ENCODE peak calls at places on chromosome 3, in eight cellular contexts. One of them, this sample, is unnamed.

GRCh38 chr3:114624676-114625181 is 330.9 kb downstream of the TIGIT start:
- DNase-seq in brain microvascular endothelial cell: peak
- DNase-seq in endothelial cell: no peak
- DNase-seq in OCI-LY7: no peak
- DNase-seq in fibroblast of mammary gland: peak
- DNase-seq in AG09309: peak
- DNase-seq in tibial artery: peak
- DNase-seq in heart left ventricle: peak
- DNase-seq in this sample: peak

GRCh38 chr3:104526901-104527401 is 839.8 kb upstream of the ALCAM start:
- DNase-seq in AG09309: no peak
- DNase-seq in tibial artery: no peak
- DNase-seq in fibroblast of mammary gland: no peak
- DNase-seq in heart left ventricle: no peak
- DNase-seq in endothelial cell: no peak
- DNase-seq in OCI-LY7: peak
- DNase-seq in brain microvascular endothelial cell: no peak
- DNase-seq in this sample: no peak

GRCh38 chr3:165159760-165160421 is 36.3 kb downstream of the SLITRK3 start:
- DNase-seq in AG09309: no peak
- DNase-seq in brain microvascular endothelial cell: no peak
- DNase-seq in heart left ventricle: no peak
- DNase-seq in fibroblast of mammary gland: no peak
- DNase-seq in OCI-LY7: no peak
- DNase-seq in endothelial cell: no peak
- DNase-seq in tibial artery: no peak
- DNase-seq in this sample: no peak

GRCh38 chr3:149489060-149489690 is 14.7 kb downstream of the TM4SF4 start:
- DNase-seq in brain microvascular endothelial cell: no peak
- DNase-seq in AG09309: no peak
- DNase-seq in tibial artery: no peak
- DNase-seq in endothelial cell: peak
- DNase-seq in fibroblast of mammary gland: no peak
- DNase-seq in heart left ventricle: no peak
- DNase-seq in OCI-LY7: peak
- DNase-seq in this sample: no peak

GRCh38 chr3:46107682-46108081 is 80.4 kb upstream of the XCR1 start:
- DNase-seq in tibial artery: no peak
- DNase-seq in brain microvascular endothelial cell: no peak
- DNase-seq in AG09309: no peak
- DNase-seq in heart left ventricle: no peak
- DNase-seq in OCI-LY7: no peak
- DNase-seq in fibroblast of mammary gland: no peak
- DNase-seq in endothelial cell: no peak
- DNase-seq in this sample: no peak

GRCh38 chr3:98556164-98557130 is 24.7 kb downstream of the GPR15 start:
- DNase-seq in brain microvascular endothelial cell: peak
- DNase-seq in OCI-LY7: peak
- DNase-seq in tibial artery: no peak
- DNase-seq in AG09309: no peak
- DNase-seq in fibroblast of mammary gland: no peak
- DNase-seq in endothelial cell: no peak
- DNase-seq in heart left ventricle: no peak
- DNase-seq in this sample: no peak

GRCh38 chr3:41265823-41266273 is 66.5 kb downstream of the CTNNB1 start:
- DNase-seq in OCI-LY7: no peak
- DNase-seq in tibial artery: no peak
- DNase-seq in AG09309: no peak
- DNase-seq in heart left ventricle: no peak
- DNase-seq in brain microvascular endothelial cell: peak
- DNase-seq in fibroblast of mammary gland: peak
- DNase-seq in endothelial cell: no peak
- DNase-seq in this sample: peak

GRCh38 chr3:185711255-185711870 is 113.5 kb downstream of the IGF2BP2 start:
- DNase-seq in fibroblast of mammary gland: peak
- DNase-seq in endothelial cell: no peak
- DNase-seq in heart left ventricle: no peak
- DNase-seq in AG09309: no peak
- DNase-seq in OCI-LY7: no peak
- DNase-seq in brain microvascular endothelial cell: no peak
- DNase-seq in tibial artery: no peak
- DNase-seq in this sample: no peak

GRCh38 chr3:84547971-84548970 is 410.5 kb upstream of the CADM2 start:
- DNase-seq in AG09309: no peak
- DNase-seq in heart left ventricle: peak
- DNase-seq in brain microvascular endothelial cell: no peak
- DNase-seq in endothelial cell: peak
- DNase-seq in tibial artery: no peak
- DNase-seq in OCI-LY7: peak
- DNase-seq in fibroblast of mammary gland: peak
- DNase-seq in this sample: peak

GRCh38 chr3:48528043-48528442 is 24.1 kb upstream of the SHISA5 start:
- DNase-seq in OCI-LY7: no peak
- DNase-seq in tibial artery: no peak
- DNase-seq in brain microvascular endothelial cell: no peak
- DNase-seq in fibroblast of mammary gland: no peak
- DNase-seq in endothelial cell: no peak
- DNase-seq in heart left ventricle: no peak
- DNase-seq in AG09309: no peak
- DNase-seq in this sample: no peak

GRCh38 chr3:119403201-119403600 is 60.2 kb downstream of the TMEM39A start:
- DNase-seq in brain microvascular endothelial cell: no peak
- DNase-seq in OCI-LY7: no peak
- DNase-seq in heart left ventricle: no peak
- DNase-seq in AG09309: no peak
- DNase-seq in tibial artery: no peak
- DNase-seq in fibroblast of mammary gland: no peak
- DNase-seq in endothelial cell: no peak
- DNase-seq in this sample: peak

GRCh38 chr3:133941390-133941789 is 45.7 kb upstream of the RAB6B start:
- DNase-seq in heart left ventricle: no peak
- DNase-seq in AG09309: no peak
- DNase-seq in endothelial cell: no peak
- DNase-seq in fibroblast of mammary gland: peak
- DNase-seq in tibial artery: no peak
- DNase-seq in OCI-LY7: no peak
- DNase-seq in brain microvascular endothelial cell: peak
- DNase-seq in this sample: peak

GRCh38 chr3:111903067-111903511 is 44.0 kb downstream of the PHLDB2 start:
- DNase-seq in endothelial cell: no peak
- DNase-seq in tibial artery: no peak
- DNase-seq in brain microvascular endothelial cell: peak
- DNase-seq in heart left ventricle: no peak
- DNase-seq in AG09309: no peak
- DNase-seq in fibroblast of mammary gland: peak
- DNase-seq in OCI-LY7: no peak
- DNase-seq in this sample: peak

GRCh38 chr3:186471781-186472180 is 72.4 kb downstream of the CRYGS start:
- DNase-seq in AG09309: no peak
- DNase-seq in heart left ventricle: no peak
- DNase-seq in endothelial cell: no peak
- DNase-seq in brain microvascular endothelial cell: no peak
- DNase-seq in fibroblast of mammary gland: no peak
- DNase-seq in tibial artery: no peak
- DNase-seq in OCI-LY7: no peak
- DNase-seq in this sample: no peak

GRCh38 chr3:11948331-11948730 is 55.9 kb upstream of the SYN2 start:
- DNase-seq in brain microvascular endothelial cell: no peak
- DNase-seq in fibroblast of mammary gland: no peak
- DNase-seq in heart left ventricle: no peak
- DNase-seq in tibial artery: no peak
- DNase-seq in AG09309: no peak
- DNase-seq in OCI-LY7: no peak
- DNase-seq in endothelial cell: no peak
- DNase-seq in this sample: no peak

GRCh38 chr3:21786454-21786829 is 35.4 kb upstream of the ZNF385D start:
- DNase-seq in AG09309: no peak
- DNase-seq in endothelial cell: no peak
- DNase-seq in fibroblast of mammary gland: no peak
- DNase-seq in heart left ventricle: no peak
- DNase-seq in brain microvascular endothelial cell: no peak
- DNase-seq in OCI-LY7: no peak
- DNase-seq in tibial artery: no peak
- DNase-seq in this sample: no peak

GRCh38 chr3:51099794-51100542 is 285.1 kb upstream of the MANF start:
- DNase-seq in brain microvascular endothelial cell: peak
- DNase-seq in fibroblast of mammary gland: peak
- DNase-seq in endothelial cell: peak
- DNase-seq in tibial artery: peak
- DNase-seq in AG09309: peak
- DNase-seq in heart left ventricle: no peak
- DNase-seq in OCI-LY7: peak
- DNase-seq in this sample: peak

GRCh38 chr3:171249171-171249692 is 211.0 kb downstream of the TNIK start:
- DNase-seq in AG09309: no peak
- DNase-seq in endothelial cell: no peak
- DNase-seq in tibial artery: no peak
- DNase-seq in heart left ventricle: no peak
- DNase-seq in brain microvascular endothelial cell: no peak
- DNase-seq in fibroblast of mammary gland: no peak
- DNase-seq in OCI-LY7: no peak
- DNase-seq in this sample: no peak

GRCh38 chr3:65433480-65433879 is 605.2 kb downstream of the MAGI1 start:
- DNase-seq in endothelial cell: no peak
- DNase-seq in OCI-LY7: peak
- DNase-seq in fibroblast of mammary gland: no peak
- DNase-seq in brain microvascular endothelial cell: no peak
- DNase-seq in AG09309: no peak
- DNase-seq in tibial artery: no peak
- DNase-seq in heart left ventricle: no peak
- DNase-seq in this sample: no peak

GRCh38 chr3:42582474-42583070 is 805 bp upstream of the SEC22C start:
- DNase-seq in fibroblast of mammary gland: no peak
- DNase-seq in AG09309: no peak
- DNase-seq in endothelial cell: no peak
- DNase-seq in brain microvascular endothelial cell: no peak
- DNase-seq in OCI-LY7: no peak
- DNase-seq in heart left ventricle: no peak
- DNase-seq in tibial artery: no peak
- DNase-seq in this sample: no peak

GRCh38 chr3:60431599-60431958 is 819.7 kb downstream of the FHIT start:
- DNase-seq in brain microvascular endothelial cell: peak
- DNase-seq in fibroblast of mammary gland: peak
- DNase-seq in endothelial cell: peak
- DNase-seq in OCI-LY7: no peak
- DNase-seq in heart left ventricle: no peak
- DNase-seq in AG09309: no peak
- DNase-seq in tibial artery: no peak
- DNase-seq in this sample: no peak

GRCh38 chr3:190359813-190360212 is 28.1 kb upstream of the CLDN16 start:
- DNase-seq in endothelial cell: no peak
- DNase-seq in fibroblast of mammary gland: no peak
- DNase-seq in tibial artery: no peak
- DNase-seq in AG09309: no peak
- DNase-seq in brain microvascular endothelial cell: no peak
- DNase-seq in heart left ventricle: no peak
- DNase-seq in OCI-LY7: no peak
- DNase-seq in this sample: no peak

GRCh38 chr3:48656841-48657281 is 5.8 kb downstream of the CELSR3 start:
- DNase-seq in endothelial cell: no peak
- DNase-seq in brain microvascular endothelial cell: no peak
- DNase-seq in heart left ventricle: no peak
- DNase-seq in OCI-LY7: no peak
- DNase-seq in tibial artery: no peak
- DNase-seq in AG09309: no peak
- DNase-seq in fibroblast of mammary gland: no peak
- DNase-seq in this sample: no peak

GRCh38 chr3:177836671-177837070 is 639.4 kb upstream of the TBL1XR1 start:
- DNase-seq in OCI-LY7: no peak
- DNase-seq in fibroblast of mammary gland: peak
- DNase-seq in heart left ventricle: no peak
- DNase-seq in brain microvascular endothelial cell: no peak
- DNase-seq in AG09309: no peak
- DNase-seq in tibial artery: no peak
- DNase-seq in endothelial cell: no peak
- DNase-seq in this sample: peak

GRCh38 chr3:58994746-58995330 is 55.0 kb downstream of the CFAP20DC start:
- DNase-seq in brain microvascular endothelial cell: peak
- DNase-seq in OCI-LY7: peak
- DNase-seq in heart left ventricle: no peak
- DNase-seq in tibial artery: no peak
- DNase-seq in AG09309: peak
- DNase-seq in fibroblast of mammary gland: peak
- DNase-seq in endothelial cell: peak
- DNase-seq in this sample: peak
- TF ChIP-seq CTCF in brain microvascular endothelial cell: peak
- TF ChIP-seq CTCF in OCI-LY7: peak
- TF ChIP-seq CTCF in heart left ventricle: peak
- TF ChIP-seq CTCF in tibial artery: peak
- TF ChIP-seq CTCF in AG09309: peak
- TF ChIP-seq CTCF in fibroblast of mammary gland: peak
- TF ChIP-seq CTCF in endothelial cell: peak
- TF ChIP-seq CTCF in this sample: peak

DNA sequence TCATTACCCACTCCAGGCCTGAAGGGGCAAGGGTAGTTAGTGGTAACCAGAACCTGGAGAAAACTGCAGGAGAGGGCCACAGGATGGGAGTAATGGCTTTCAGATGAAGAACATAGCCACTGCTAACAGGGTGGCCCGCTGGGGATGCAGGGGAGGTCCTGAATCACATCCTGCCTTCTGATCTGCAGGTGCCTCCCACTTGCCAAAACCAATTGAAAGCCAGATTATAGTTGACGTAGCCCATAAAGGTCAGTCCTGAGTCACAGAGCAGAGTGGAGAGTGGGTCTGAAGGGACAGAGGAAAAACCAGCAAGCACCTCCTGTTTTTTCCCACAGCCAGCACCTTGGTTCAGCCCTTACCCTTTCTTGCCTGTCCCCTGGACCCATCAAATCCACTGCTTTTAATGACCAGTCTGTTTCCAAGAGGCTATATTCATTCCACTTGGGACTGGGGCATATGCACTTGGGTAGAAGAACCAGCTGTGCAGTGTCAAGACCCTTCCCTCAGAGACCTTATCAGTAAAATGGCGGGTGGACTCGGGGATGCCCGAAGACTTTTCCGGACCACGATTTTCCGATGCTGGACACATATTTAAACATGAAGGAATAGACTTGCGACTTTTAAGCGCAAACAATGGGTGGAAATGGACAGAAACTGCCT is 605 bp upstream of the SLC35G2 start:
- DNase-seq in endothelial cell: peak
- DNase-seq in tibial artery: peak
- DNase-seq in fibroblast of mammary gland: peak
- DNase-seq in AG09309: peak
- DNase-seq in brain microvascular endothelial cell: peak
- DNase-seq in OCI-LY7: peak
- DNase-seq in heart left ventricle: peak
- DNase-seq in this sample: peak
- TF ChIP-seq CTCF in endothelial cell: no peak
- TF ChIP-seq CTCF in tibial artery: no peak
- TF ChIP-seq CTCF in fibroblast of mammary gland: peak
- TF ChIP-seq CTCF in AG09309: peak
- TF ChIP-seq CTCF in brain microvascular endothelial cell: peak
- TF ChIP-seq CTCF in OCI-LY7: no peak
- TF ChIP-seq CTCF in heart left ventricle: peak
- TF ChIP-seq CTCF in this sample: peak

GRCh38 chr3:52798978-52799476 is 4.4 kb downstream of the ITIH3 start:
- DNase-seq in brain microvascular endothelial cell: no peak
- DNase-seq in endothelial cell: peak
- DNase-seq in fibroblast of mammary gland: peak
- DNase-seq in OCI-LY7: peak
- DNase-seq in tibial artery: no peak
- DNase-seq in heart left ventricle: no peak
- DNase-seq in AG09309: no peak
- DNase-seq in this sample: no peak
- TF ChIP-seq CTCF in brain microvascular endothelial cell: peak
- TF ChIP-seq CTCF in endothelial cell: peak
- TF ChIP-seq CTCF in fibroblast of mammary gland: peak
- TF ChIP-seq CTCF in OCI-LY7: peak
- TF ChIP-seq CTCF in tibial artery: no peak
- TF ChIP-seq CTCF in heart left ventricle: peak
- TF ChIP-seq CTCF in AG09309: peak
- TF ChIP-seq CTCF in this sample: peak

GRCh38 chr3:106332884-106333283 is 464.1 kb upstream of the CBLB start:
- DNase-seq in tibial artery: no peak
- DNase-seq in heart left ventricle: no peak
- DNase-seq in brain microvascular endothelial cell: no peak
- DNase-seq in endothelial cell: no peak
- DNase-seq in fibroblast of mammary gland: peak
- DNase-seq in OCI-LY7: no peak
- DNase-seq in AG09309: no peak
- DNase-seq in this sample: peak
- TF ChIP-seq CTCF in tibial artery: no peak
- TF ChIP-seq CTCF in heart left ventricle: no peak
- TF ChIP-seq CTCF in brain microvascular endothelial cell: no peak
- TF ChIP-seq CTCF in endothelial cell: no peak
- TF ChIP-seq CTCF in fibroblast of mammary gland: no peak
- TF ChIP-seq CTCF in OCI-LY7: peak
- TF ChIP-seq CTCF in AG09309: no peak
- TF ChIP-seq CTCF in this sample: no peak

This sample was measured in astrocyte of the spinal cord.